ENCODE peak calls at places on chromosomes 1 and 21, in five cellular contexts. F, A, S, B and N are unnamed samples.

GRCh38 chr21:39484711-39485264 is 33.0 kb downstream of the SH3BGR start:
- DNase-seq in F (no peak), A (no peak), S (no peak), B (no peak), N (no peak)

GRCh38 chr1:160789702-160790611 is 6.0 kb upstream of the LY9 start:
- DNase-seq in F (no peak), A (no peak), S (no peak), B (no peak), N (no peak)

GRCh38 chr1:12447301-12447700 is 170.7 kb downstream of the DHRS3 start:
- DNase-seq in F (peak; percentile 81), A (no peak), S (no peak), B (no peak), N (no peak)

GRCh38 chr1:156766288-156767100 is 841 bp upstream of the PRCC start:
- DNase-seq in F (no peak), A (no peak), S (no peak), B (no peak), N (no peak)

GRCh38 chr1:107897428-107898339 is 67.3 kb downstream of the VAV3 start:
- DNase-seq in F (no peak), A (no peak), S (no peak), B (peak; percentile 32), N (no peak)

GRCh38 chr1:235613617-235614016 is 36.0 kb downstream of the GNG4 start:
- DNase-seq in F (no peak), A (no peak), S (no peak), B (no peak), N (no peak)

GRCh38 chr21:34004013-34004938 is 69.1 kb upstream of the MRPS6 start:
- DNase-seq in F (peak; percentile 16), A (no peak), S (no peak), B (no peak), N (no peak)

GRCh38 chr21:33660406-33660805 is 18.1 kb downstream of the ITSN1 start:
- DNase-seq in F (peak; percentile 38), A (no peak), S (no peak), B (no peak), N (no peak)

GRCh38 chr1:85343612-85344255 is 67.3 kb upstream of the BCL10 start:
- DNase-seq in F (peak; percentile 90), A (no peak), S (no peak), B (no peak), N (no peak)

GRCh38 chr21:44930543-44930981 is 9.3 kb upstream of the SLX9 start:
- DNase-seq in F (no peak), A (no peak), S (no peak), B (peak; percentile 77), N (no peak)

GRCh38 chr1:157033357-157033876 is 12.1 kb downstream of the ARHGEF11 start:
- DNase-seq in F (no peak), A (no peak), S (no peak), B (no peak), N (no peak)

GRCh38 chr21:28150778-28151177 is 841.9 kb downstream of the LTN1 start:
- DNase-seq in F (no peak), A (no peak), S (no peak), B (no peak), N (no peak)

GRCh38 chr1:84271452-84272273 is 29.8 kb upstream of the SAMD13 start:
- DNase-seq in F (peak; percentile 59), A (no peak), S (no peak), B (no peak), N (peak; percentile 11)

GRCh38 chr1:24932725-24933294 is 2.7 kb upstream of the RUNX3 start:
- DNase-seq in F (no peak), A (no peak), S (no peak), B (no peak), N (no peak)

GRCh38 chr1:200784576-200784975 is 45.9 kb downstream of the CAMSAP2 start:
- DNase-seq in F (no peak), A (no peak), S (no peak), B (no peak), N (no peak)

GRCh38 chr1:173573596-173573995 is 29.3 kb downstream of the SLC9C2 start:
- DNase-seq in F (no peak), A (no peak), S (no peak), B (no peak), N (no peak)